ENCODE peak calls at places on chromosomes 13 and 19, in six cellular contexts. X, J, V, M, D and R are unnamed samples.

GRCh38 chr13:23793711-23794110 is 95.5 kb downstream of the MIPEP start:
- DNase-seq in D (no peak), X (no peak), J (no peak), V (no peak), M (no peak), R (no peak)

GRCh38 chr13:88979465-88980180 is 1308.5 kb downstream of the SLITRK5 start:
- DNase-seq in M (no peak), D (no peak), V (no peak), J (no peak), X (no peak), R (peak)

GRCh38 chr19:39212377-39212742 is 8.3 kb upstream of the SYCN start:
- DNase-seq in J (peak), M (peak), X (peak), D (peak), V (no peak), R (no peak)

GRCh38 chr13:44653261-44653660 is 77.1 kb upstream of the TSC22D1 start:
- DNase-seq in X (no peak), M (no peak), D (no peak), V (no peak), J (no peak), R (no peak)

GRCh38 chr19:33249740-33250366 is 24.2 kb upstream of the SLC7A10 start:
- DNase-seq in M (no peak), J (no peak), D (no peak), V (no peak), X (no peak), R (no peak)

GRCh38 chr19:5623397-5624153 is 692 bp downstream of the SAFB start:
- DNase-seq in X (no peak), D (no peak), M (peak), V (no peak), J (no peak), R (no peak)

GRCh38 chr19:51320258-51320657 is 8.8 kb downstream of the IGLON5 start:
- DNase-seq in V (no peak), X (no peak), D (no peak), J (no peak), M (no peak), R (no peak)

GRCh38 chr13:76822691-76823267 is 63.4 kb downstream of the KCTD12 start:
- DNase-seq in X (no peak), J (no peak), D (peak), M (peak), V (no peak), R (no peak)

GRCh38 chr19:3516675-3517207 is 10.6 kb downstream of the FZR1 start:
- DNase-seq in X (peak), V (no peak), D (no peak), J (no peak), M (peak), R (no peak)

GRCh38 chr13:76759877-76760276 is 126.3 kb downstream of the KCTD12 start:
- DNase-seq in J (no peak), X (no peak), D (no peak), V (no peak), M (no peak), R (no peak)

GRCh38 chr19:29512748-29513147 is 13.0 kb upstream of the VSTM2B start:
- DNase-seq in D (no peak), M (no peak), X (no peak), V (no peak), J (no peak), R (no peak)

GRCh38 chr13:34308725-34309124 is 490.8 kb downstream of the RFC3 start:
- DNase-seq in J (no peak), M (no peak), X (no peak), V (no peak), D (no peak), R (no peak)

GRCh38 chr19:46351241-46352041 is 4.6 kb downstream of the PPP5C start:
- DNase-seq in V (no peak), X (no peak), D (peak), M (peak), J (no peak), R (no peak)

GRCh38 chr19:56140583-56141415 is at the start of gene ZNF444:
- DNase-seq in M (peak), D (peak), J (peak), V (peak), X (peak), R (peak)

GRCh38 chr13:77509221-77509620 is 26.3 kb upstream of the SCEL start:
- DNase-seq in X (no peak), M (no peak), V (no peak), D (peak), J (no peak), R (peak)

GRCh38 chr13:102399791-102400618 is 1.8 kb downstream of the FGF14 start:
- DNase-seq in J (no peak), X (no peak), V (no peak), D (no peak), M (peak), R (no peak)

GRCh38 chr13:75418997-75419396 is 63.0 kb downstream of the TBC1D4 start:
- DNase-seq in X (no peak), J (no peak), V (no peak), D (peak), M (no peak), R (no peak)

GRCh38 chr13:29508130-29508873 is 87.2 kb downstream of the SLC7A1 start:
- DNase-seq in M (peak), J (peak), X (peak), D (peak), V (peak), R (peak)

GRCh38 chr13:26589754-26590153 is 32.3 kb downstream of the WASF3 start:
- DNase-seq in M (no peak), X (no peak), J (no peak), D (peak), V (no peak), R (peak)

GRCh38 chr13:32737111-32737571 is 150.9 kb downstream of the PDS5B start:
- DNase-seq in D (peak), M (peak), J (no peak), V (no peak), X (no peak), R (no peak)

GRCh38 chr13:50893211-50893852 is 16.3 kb upstream of the RNASEH2B start:
- DNase-seq in J (no peak), X (no peak), M (peak), V (no peak), D (peak), R (no peak)

GRCh38 chr19:16027528-16027927 is 48.8 kb upstream of the TPM4 start:
- DNase-seq in V (no peak), X (no peak), M (no peak), J (no peak), D (no peak), R (no peak)
- H3K4me3 ChIP-seq in V (no peak), X (no peak), M (no peak), J (no peak), D (no peak), R (no peak)

GRCh38 chr19:11335449-11336146 is 3.9 kb downstream of the RAB3D start:
- DNase-seq in J (no peak), D (no peak), M (no peak), V (no peak), X (no peak), R (no peak)

GRCh38 chr19:11338164-11338563 is 1.3 kb downstream of the RAB3D start:
- DNase-seq in J (no peak), D (no peak), V (no peak), M (no peak), X (no peak), R (no peak)

GRCh38 chr19:11339254-11340098 is at the start of gene RAB3D:
- DNase-seq in M (peak), D (peak), J (peak), V (peak), X (peak), R (peak)

GRCh38 chr19:11337080-11337479 is 2.4 kb downstream of the RAB3D start:
- DNase-seq in V (no peak), D (no peak), M (peak), X (no peak), J (no peak), R (no peak)

DNA sequence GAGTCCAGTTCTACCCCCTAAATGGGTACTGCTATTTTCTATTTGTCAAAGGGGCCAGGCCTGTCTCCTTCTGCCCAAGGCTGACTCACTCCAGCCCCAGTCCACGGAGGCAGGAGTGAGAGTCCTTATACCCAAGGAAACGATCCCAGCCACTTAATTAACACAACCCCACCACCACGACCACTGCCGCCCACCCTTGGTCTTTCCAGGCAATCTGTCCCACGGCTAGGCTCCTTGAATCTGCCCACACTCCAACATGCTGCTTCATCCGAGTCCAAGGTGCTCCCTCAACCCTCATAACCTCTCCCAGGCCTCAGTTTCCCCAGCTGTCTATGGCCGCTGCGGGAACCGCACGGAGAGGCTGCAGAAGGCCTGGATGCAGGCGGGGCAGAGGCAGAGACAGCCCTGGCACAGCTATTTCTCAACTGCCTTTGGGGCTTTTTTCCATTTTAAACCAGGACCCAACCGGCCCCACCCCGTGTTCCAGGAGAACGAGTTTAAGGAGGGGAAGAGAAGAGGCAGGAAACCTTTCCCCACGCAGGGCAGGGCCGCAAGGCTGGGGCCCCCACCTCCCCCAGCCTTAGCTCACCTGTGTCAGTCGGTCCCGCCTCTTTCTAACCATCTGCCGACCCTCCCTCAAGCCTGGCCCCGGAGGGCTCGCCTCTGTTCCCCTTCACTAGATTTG is 746 bp downstream of the RAB3D start:
- DNase-seq in M (no peak), J (no peak), V (no peak), D (no peak), X (no peak), R (no peak)
- H3K4me3 ChIP-seq in M (peak), J (peak), V (peak), D (peak), X (peak), R (peak)

DNA sequence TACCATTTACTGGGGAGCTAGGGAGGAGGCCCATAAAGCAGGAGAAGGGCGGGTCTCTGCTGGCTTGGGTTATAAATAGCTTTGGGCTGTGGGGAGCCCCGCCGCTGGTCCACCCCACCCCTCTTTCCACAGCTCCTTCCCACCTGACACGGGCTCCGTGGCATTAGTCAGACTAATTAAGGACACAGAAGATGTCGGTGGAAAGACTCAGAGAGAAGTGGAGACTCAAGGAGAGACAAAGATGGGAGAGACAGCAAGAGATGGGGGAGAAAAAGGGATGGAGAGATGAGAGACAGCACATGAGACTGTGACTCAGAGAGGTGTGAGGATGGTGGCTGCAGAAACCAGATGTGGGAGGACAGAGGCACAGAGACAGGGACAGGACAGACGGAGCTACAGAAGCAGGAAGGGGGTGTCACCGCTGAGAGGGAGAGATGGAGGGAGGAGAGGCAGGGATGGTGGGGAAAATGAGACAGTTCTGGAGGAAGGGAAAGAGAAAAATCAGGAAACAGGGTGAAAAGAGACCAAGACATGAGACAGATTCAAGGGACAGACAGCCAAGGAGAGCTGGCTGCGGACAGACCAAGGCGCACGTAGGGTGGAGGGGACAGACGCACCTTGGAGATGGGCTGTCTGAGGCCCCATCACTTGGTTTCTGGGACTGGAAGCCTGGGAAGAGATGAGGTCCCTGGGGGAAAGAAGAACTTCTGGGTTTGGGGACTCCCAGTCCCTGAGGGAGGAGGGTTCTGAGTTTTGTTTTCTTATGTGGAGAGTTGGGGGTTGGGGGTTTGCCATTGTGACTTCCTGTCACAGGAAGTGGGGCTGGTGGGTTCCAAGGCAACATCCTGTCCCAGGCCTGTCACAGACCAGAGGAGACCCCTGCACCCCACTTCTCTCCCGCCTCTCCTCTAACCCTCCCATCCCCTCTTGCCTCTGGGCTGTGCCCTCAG is 4.1 kb downstream of the ARHGEF1 start:
- DNase-seq in M (peak), D (no peak), J (no peak), X (peak), V (no peak), R (no peak)
- H3K4me3 ChIP-seq in M (peak), D (no peak), J (no peak), X (peak), V (no peak), R (no peak)

GRCh38 chr19:48458016-48458415 is 2.6 kb downstream of the KCNJ14 start:
- DNase-seq in M (no peak), J (no peak), V (no peak), D (peak), X (no peak), R (no peak)

GRCh38 chr19:48466571-48467325 is 2.4 kb upstream of the CYTH2 start:
- DNase-seq in D (peak), V (no peak), J (no peak), M (no peak), X (no peak), R (no peak)

GRCh38 chr19:48461651-48461981 is 6.2 kb downstream of the KCNJ14 start:
- DNase-seq in D (no peak), X (no peak), V (no peak), M (no peak), J (no peak), R (no peak)

GRCh38 chr19:48465215-48465614 is 4.0 kb upstream of the CYTH2 start:
- DNase-seq in J (no peak), X (no peak), M (no peak), D (no peak), V (no peak), R (no peak)

DNA sequence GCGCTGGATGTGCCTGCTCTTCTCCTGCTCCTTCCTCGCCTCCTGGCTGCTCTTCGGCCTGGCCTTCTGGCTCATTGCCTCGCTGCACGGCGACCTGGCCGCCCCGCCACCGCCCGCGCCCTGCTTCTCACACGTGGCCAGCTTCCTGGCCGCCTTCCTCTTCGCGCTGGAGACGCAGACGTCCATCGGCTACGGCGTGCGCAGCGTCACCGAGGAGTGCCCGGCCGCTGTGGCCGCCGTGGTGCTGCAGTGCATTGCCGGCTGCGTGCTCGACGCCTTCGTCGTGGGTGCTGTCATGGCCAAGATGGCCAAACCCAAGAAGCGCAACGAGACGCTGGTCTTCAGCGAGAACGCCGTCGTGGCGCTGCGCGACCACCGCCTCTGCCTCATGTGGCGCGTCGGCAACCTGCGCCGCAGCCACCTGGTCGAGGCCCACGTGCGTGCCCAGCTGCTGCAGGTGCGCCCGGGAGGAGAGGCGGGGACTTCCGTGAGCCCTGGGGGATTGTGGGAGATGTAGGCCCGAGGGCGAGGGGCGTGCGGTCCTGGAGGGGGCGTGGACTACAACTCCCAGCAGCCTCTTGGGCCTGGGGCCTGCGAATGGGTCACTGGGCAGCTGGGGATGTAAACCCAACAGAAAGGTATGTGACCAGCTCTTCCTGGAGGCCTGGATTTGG is 6.7 kb downstream of the KCNJ14 start:
- DNase-seq in X (no peak), M (no peak), J (no peak), V (no peak), D (no peak), R (no peak)
- H3K4me3 ChIP-seq in X (no peak), M (no peak), J (no peak), V (no peak), D (no peak), R (no peak)